ENCODE peak calls at places on chromosomes 12 and 14, in four cellular contexts. One of them, this sample, is unnamed.

GRCh38 chr14:105096206-105096875 is 31.1 kb upstream of the GPR132 start:
- DNase-seq in B cell: no peak
- DNase-seq in pons: no peak
- DNase-seq in posterior cingulate gyrus: no peak
- DNase-seq in this sample: no peak

GRCh38 chr12:101773560-101774206 is 34.4 kb upstream of the SYCP3 start:
- DNase-seq in B cell: peak; percentile 54
- DNase-seq in pons: peak; percentile 88
- DNase-seq in posterior cingulate gyrus: peak; percentile 62
- DNase-seq in this sample: peak; percentile 72

GRCh38 chr14:51484491-51484890 is 167.2 kb upstream of the FRMD6 start:
- DNase-seq in B cell: no peak
- DNase-seq in pons: no peak
- DNase-seq in posterior cingulate gyrus: no peak
- DNase-seq in this sample: no peak

GRCh38 chr14:45698462-45699134 is 445.6 kb upstream of the MIS18BP1 start:
- DNase-seq in B cell: no peak
- DNase-seq in pons: peak; percentile 7
- DNase-seq in posterior cingulate gyrus: no peak
- DNase-seq in this sample: no peak

GRCh38 chr14:69356903-69357543 is 41.1 kb downstream of the ERH start:
- DNase-seq in B cell: no peak
- DNase-seq in pons: no peak
- DNase-seq in posterior cingulate gyrus: no peak
- DNase-seq in this sample: no peak

GRCh38 chr12:106956048-106956935 is 585 bp downstream of the TMEM263 start:
- DNase-seq in B cell: peak; percentile 63
- DNase-seq in pons: peak; percentile 58
- DNase-seq in posterior cingulate gyrus: peak; percentile 35
- DNase-seq in this sample: peak; percentile 70

GRCh38 chr14:100285021-100285912 is 21.0 kb downstream of the SLC25A29 start:
- DNase-seq in B cell: peak; percentile 99
- DNase-seq in pons: no peak
- DNase-seq in posterior cingulate gyrus: peak; percentile 51
- DNase-seq in this sample: no peak

GRCh38 chr12:9381619-9382018 is 173.4 kb upstream of the PZP start:
- DNase-seq in B cell: no peak
- DNase-seq in pons: no peak
- DNase-seq in posterior cingulate gyrus: no peak
- DNase-seq in this sample: no peak

GRCh38 chr14:69535230-69535848 is 39.3 kb downstream of the CCDC177 start:
- DNase-seq in B cell: no peak
- DNase-seq in pons: peak; percentile 50
- DNase-seq in posterior cingulate gyrus: peak; percentile 45
- DNase-seq in this sample: peak; percentile 62

GRCh38 chr12:22410497-22410896 is 76.0 kb upstream of the ST8SIA1 start:
- DNase-seq in B cell: no peak
- DNase-seq in pons: no peak
- DNase-seq in posterior cingulate gyrus: no peak
- DNase-seq in this sample: no peak

GRCh38 chr12:45235087-45236025 is 19.5 kb downstream of the ANO6 start:
- DNase-seq in B cell: no peak
- DNase-seq in pons: no peak
- DNase-seq in posterior cingulate gyrus: no peak
- DNase-seq in this sample: no peak

GRCh38 chr14:99790978-99791376 is 2.2 kb upstream of the EML1 start:
- DNase-seq in B cell: no peak
- DNase-seq in pons: no peak
- DNase-seq in posterior cingulate gyrus: no peak
- DNase-seq in this sample: no peak

GRCh38 chr12:122474324-122474716 is 26.4 kb downstream of the ZCCHC8 start:
- DNase-seq in B cell: no peak
- DNase-seq in pons: no peak
- DNase-seq in posterior cingulate gyrus: no peak
- DNase-seq in this sample: peak; percentile 5

This sample was measured in right atrium auricular region.